ENCODE peak calls at places on chromosomes 6 and 20, in five cellular contexts. A is CD8-positive, alpha-beta T cell; N is stomach; V is AG04450; Z is Karpas-422. W is an unnamed sample.
A peak's percentile ranks its signal among the peaks of the same experiment; 100 is the strongest.

GRCh38 chr6:24631671-24632070 is 14.3 kb downstream of the KIAA0319 start:
- DNase-seq in A (no peak), N (no peak), V (no peak), Z (no peak), W (no peak)

GRCh38 chr6:4582506-4582905 is 193.7 kb upstream of the CDYL start:
- DNase-seq in A (no peak), N (no peak), V (peak; percentile 15), Z (no peak), W (no peak)

GRCh38 chr6:14555804-14556203 is 438.2 kb downstream of the CD83 start:
- DNase-seq in A (no peak), N (no peak), V (no peak), Z (no peak), W (no peak)

GRCh38 chr6:125983246-125983945 is 2.9 kb upstream of the TRMT11 start:
- DNase-seq in A (no peak), N (no peak), V (no peak), Z (no peak), W (no peak)

GRCh38 chr6:97440590-97441176 is 157.7 kb upstream of the MMS22L start:
- DNase-seq in A (no peak), N (no peak), V (no peak), Z (peak; percentile 55), W (peak; percentile 49)

GRCh38 chr6:18053071-18053475 is 65.6 kb upstream of the KIF13A start:
- DNase-seq in A (no peak), N (no peak), V (peak; percentile 57), Z (no peak), W (no peak)

GRCh38 chr20:10769700-10770099 is 95.9 kb upstream of the JAG1 start:
- DNase-seq in A (no peak), N (no peak), V (no peak), Z (no peak), W (no peak)

GRCh38 chr6:159693894-159694545 is 979 bp upstream of the SOD2 start:
- DNase-seq in A (no peak), N (peak; percentile 52), V (no peak), Z (peak; percentile 52), W (peak; percentile 47)

GRCh38 chr20:25543068-25543467 is 42.3 kb downstream of the NINL start:
- DNase-seq in A (no peak), N (no peak), V (no peak), Z (no peak), W (no peak)

GRCh38 chr6:161353208-161353613 is 79.3 kb upstream of the AGPAT4 start:
- DNase-seq in A (no peak), N (no peak), V (no peak), Z (no peak), W (no peak)

GRCh38 chr6:73006161-73006560 is 219.1 kb downstream of the KHDC1L start:
- DNase-seq in A (no peak), N (no peak), V (no peak), Z (no peak), W (no peak)

GRCh38 chr6:156559151-156559690 is 218.0 kb upstream of the ARID1B start:
- DNase-seq in A (no peak), N (no peak), V (no peak), Z (no peak), W (no peak)

GRCh38 chr20:14897608-14898007 is 560.2 kb upstream of the FLRT3 start:
- DNase-seq in A (no peak), N (no peak), V (no peak), Z (no peak), W (no peak)

GRCh38 chr6:35678814-35679213 is 9.9 kb downstream of the FKBP5 start:
- DNase-seq in A (no peak), N (no peak), V (no peak), Z (no peak), W (no peak)

GRCh38 chr6:169700296-169700695 is 1.5 kb downstream of the WDR27 start:
- DNase-seq in A (no peak), N (no peak), V (no peak), Z (peak; percentile 57), W (no peak)

GRCh38 chr6:2719053-2719375 is 31.7 kb downstream of the MYLK4 start:
- DNase-seq in A (no peak), N (no peak), V (no peak), Z (no peak), W (no peak)

GRCh38 chr6:146950351-146950835 is 253.8 kb upstream of the STXBP5 start:
- DNase-seq in A (no peak), N (no peak), V (no peak), Z (no peak), W (peak; percentile 18)

GRCh38 chr6:11847515-11848244 is 69.1 kb upstream of the ADTRP start:
- DNase-seq in A (no peak), N (no peak), V (no peak), Z (no peak), W (peak; percentile 68)

GRCh38 chr6:30264731-30265130 is 51.5 kb upstream of the TRIM26 start:
- DNase-seq in A (no peak), N (no peak), V (no peak), Z (no peak), W (no peak)

GRCh38 chr20:11993886-11994466 is 76.3 kb downstream of the BTBD3 start:
- DNase-seq in A (no peak), N (no peak), V (no peak), Z (no peak), W (no peak)

GRCh38 chr6:144064402-144064830 is 31.0 kb downstream of the SF3B5 start:
- DNase-seq in A (peak; percentile 65), N (peak; percentile 34), V (no peak), Z (peak; percentile 75), W (peak; percentile 67)

GRCh38 chr6:82987951-82988350 is 77.7 kb downstream of the UBE3D start:
- DNase-seq in A (no peak), N (no peak), V (no peak), Z (no peak), W (no peak)

GRCh38 chr6:116616757-116617093 is 446 bp downstream of the RSPH4A start:
- DNase-seq in A (no peak), N (no peak), V (no peak), Z (peak; percentile 52), W (peak; percentile 8)

GRCh38 chr6:125142614-125143013 is 11.0 kb upstream of the TPD52L1 start:
- DNase-seq in A (no peak), N (no peak), V (no peak), Z (no peak), W (no peak)

GRCh38 chr20:48275325-48275724 is 490.0 kb upstream of the SULF2 start:
- DNase-seq in A (no peak), N (no peak), V (no peak), Z (no peak), W (no peak)

GRCh38 chr20:38221041-38221589 is 39.4 kb downstream of the KIAA1755 start:
- DNase-seq in A (peak; percentile 79), N (peak; percentile 71), V (no peak), Z (peak; percentile 90), W (peak; percentile 64)

GRCh38 chr6:162726997-162727346 is 594 bp downstream of the PRKN start:
- DNase-seq in A (no peak), N (no peak), V (no peak), Z (no peak), W (no peak)

GRCh38 chr20:61030130-61030529 is 221.9 kb upstream of the CDH4 start:
- DNase-seq in A (no peak), N (no peak), V (no peak), Z (no peak), W (no peak)

GRCh38 chr6:29502597-29502996 is 14.8 kb upstream of the MAS1L start:
- DNase-seq in A (no peak), N (no peak), V (no peak), Z (no peak), W (no peak)

GRCh38 chr20:4684837-4685413 is 36.8 kb upstream of the PRND start:
- DNase-seq in A (no peak), N (no peak), V (peak; percentile 60), Z (no peak), W (no peak)

GRCh38 chr6:105872244-105872643 is 213.9 kb upstream of the PRDM1 start:
- DNase-seq in A (no peak), N (no peak), V (no peak), Z (no peak), W (no peak)
- H3K4me3 ChIP-seq in A (no peak overlapping the region), N (no peak overlapping the region), V (no peak overlapping the region), Z (no peak overlapping the region), W (no peak overlapping the region)

DNA sequence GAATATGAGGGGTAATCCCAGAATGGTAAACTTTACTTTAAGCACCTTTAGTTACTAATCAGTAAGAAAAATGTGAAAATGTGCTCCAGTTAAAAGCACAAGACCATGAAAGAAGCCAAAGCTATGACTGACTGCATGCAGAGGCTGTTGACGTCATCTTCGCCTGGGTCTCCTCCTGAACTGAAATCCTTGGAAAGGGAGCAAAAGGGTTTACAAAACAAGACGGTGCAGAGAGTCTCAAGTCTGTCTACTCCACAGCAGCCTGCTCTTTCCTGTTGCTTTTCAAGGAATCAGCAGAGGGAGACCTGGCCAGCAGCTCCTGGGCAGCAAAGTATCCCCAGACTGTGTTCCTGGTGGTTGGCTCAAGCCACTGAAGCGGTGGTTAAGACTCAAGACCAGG is 10.2 kb downstream of the FKBP1A start:
- DNase-seq in A (no peak), N (no peak), V (no peak), Z (no peak), W (no peak)
- H3K4me3 ChIP-seq in A (no peak overlapping the region), N (no peak overlapping the region), V (no peak overlapping the region), Z (no peak overlapping the region), W (no peak overlapping the region)

GRCh38 chr6:16543491-16543890 is 217.8 kb downstream of the ATXN1 start:
- DNase-seq in A (no peak), N (no peak), V (no peak), Z (no peak), W (no peak)

GRCh38 chr6:16544521-16544920 is 216.7 kb downstream of the ATXN1 start:
- DNase-seq in A (no peak), N (no peak), V (no peak), Z (no peak), W (no peak)

GRCh38 chr6:16546851-16547250 is 214.4 kb downstream of the ATXN1 start:
- DNase-seq in A (no peak), N (no peak), V (no peak), Z (no peak), W (no peak)

GRCh38 chr6:16544006-16544405 is 217.3 kb downstream of the ATXN1 start:
- DNase-seq in A (no peak), N (no peak), V (no peak), Z (no peak), W (no peak)

DNA sequence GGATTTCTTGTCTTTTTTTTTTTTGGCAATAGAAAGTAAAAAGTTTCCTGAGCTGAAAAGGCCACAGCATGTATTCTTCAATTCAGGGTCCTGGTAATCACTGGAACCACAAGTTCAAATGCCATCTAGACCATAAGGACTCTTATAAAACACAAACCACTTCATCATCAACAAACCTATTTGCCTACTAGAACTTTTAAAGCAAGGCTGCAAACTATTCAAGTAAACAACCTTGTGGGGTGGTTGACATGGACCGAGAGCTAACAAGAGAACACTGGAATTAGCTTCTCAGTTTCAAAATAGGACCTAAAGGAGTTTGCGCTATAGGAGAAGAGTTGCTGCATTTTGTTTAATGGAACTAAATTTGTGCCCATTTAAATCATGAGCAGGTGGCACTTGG is 215.9 kb downstream of the ATXN1 start:
- DNase-seq in A (no peak), N (no peak), V (no peak), Z (no peak), W (no peak)
- H3K4me3 ChIP-seq in A (no peak overlapping the region), N (no peak overlapping the region), V (no peak overlapping the region), Z (no peak overlapping the region), W (no peak overlapping the region)

GRCh38 chr6:8110725-8111124 is 8.4 kb upstream of the EEF1E1 start:
- DNase-seq in A (no peak), N (no peak), V (no peak), Z (no peak), W (no peak)
- H3K4me3 ChIP-seq in A (no peak overlapping the region), N (no peak overlapping the region), V (no peak overlapping the region), Z (no peak overlapping the region), W (no peak overlapping the region)

W was measured in GM12865.